ENCODE peak calls at places on chromosomes 12 and 14, in six cellular contexts. B is K562, J is GM12878, T is sigmoid colon, I is stomach, E is A549. K is an unnamed sample.

GRCh38 chr12:131383741-131384543 is 326.9 kb upstream of the SFSWAP start:
- DNase-seq in E (no peak), I (no peak), T (peak), B (no peak), J (no peak), K (no peak)

GRCh38 chr12:46571593-46571992 is 199.0 kb upstream of the SLC38A2 start:
- DNase-seq in E (no peak), J (no peak), I (no peak), T (no peak), B (no peak), K (no peak)

GRCh38 chr12:15830538-15830937 is 41.4 kb upstream of the EPS8 start:
- DNase-seq in I (no peak), B (no peak), T (no peak), E (no peak), J (no peak), K (no peak)

GRCh38 chr12:5022030-5022429 is 21.6 kb upstream of the KCNA5 start:
- DNase-seq in E (no peak), B (no peak), T (no peak), J (no peak), I (no peak), K (no peak)

GRCh38 chr12:122945047-122945592 is 21.1 kb downstream of the ABCB9 start:
- DNase-seq in T (no peak), B (no peak), I (no peak), J (no peak), E (no peak), K (no peak)

GRCh38 chr12:31510034-31510433 is 80.9 kb downstream of the DENND5B start:
- DNase-seq in I (no peak), T (no peak), B (no peak), E (no peak), J (no peak), K (no peak)

GRCh38 chr12:98974767-98975381 is 329.8 kb downstream of the APAF1 start:
- DNase-seq in B (no peak), J (no peak), E (no peak), I (no peak), T (no peak), K (no peak)

GRCh38 chr14:97777622-97778021 is 980.4 kb downstream of the VRK1 start:
- DNase-seq in T (no peak), J (no peak), I (no peak), B (no peak), E (no peak), K (no peak)

GRCh38 chr12:132268674-132269073 is 60.7 kb downstream of the GALNT9 start:
- DNase-seq in B (peak), E (no peak), J (no peak), I (no peak), T (no peak), K (no peak)

GRCh38 chr14:101409006-101409543 is 152.2 kb upstream of the DIO3 start:
- DNase-seq in J (no peak), E (no peak), I (no peak), T (no peak), B (no peak), K (no peak)

GRCh38 chr14:91202234-91202974 is 42.1 kb downstream of the GPR68 start:
- DNase-seq in I (peak), J (no peak), T (peak), B (peak), E (no peak), K (no peak)

GRCh38 chr12:52832960-52833905 is 878 bp downstream of the KRT79 start:
- DNase-seq in B (no peak), J (no peak), E (no peak), T (no peak), I (no peak), K (peak)

GRCh38 chr12:125128806-125129571 is 63.8 kb downstream of the AACS start:
- DNase-seq in I (no peak), T (no peak), J (no peak), E (no peak), B (no peak), K (no peak)

GRCh38 chr14:58865520-58866281 is 227.9 kb downstream of the DACT1 start:
- DNase-seq in I (no peak), J (no peak), T (no peak), B (no peak), E (no peak), K (no peak)

GRCh38 chr14:63478024-63478423 is 65.2 kb downstream of the PPP2R5E start:
- DNase-seq in B (no peak), J (peak), T (no peak), I (no peak), E (no peak), K (no peak)

GRCh38 chr12:10031771-10032175 is 1.3 kb downstream of the CLEC9A start:
- DNase-seq in I (no peak), E (no peak), B (no peak), J (no peak), T (no peak), K (no peak)

GRCh38 chr14:64825006-64825405 is 54.7 kb downstream of the SPTB start:
- DNase-seq in E (no peak), T (no peak), J (no peak), B (no peak), I (no peak), K (no peak)

GRCh38 chr12:52611080-52611468 is 7.3 kb downstream of the KRT73 start:
- DNase-seq in B (no peak), E (no peak), I (no peak), J (no peak), T (no peak), K (no peak)

GRCh38 chr12:109330282-109330681 is 17.4 kb upstream of the MYO1H start:
- DNase-seq in B (no peak), J (no peak), E (no peak), T (no peak), I (no peak), K (no peak)

GRCh38 chr12:64806593-64806992 is 17.9 kb upstream of the TBC1D30 start:
- DNase-seq in T (no peak), E (no peak), J (no peak), I (no peak), B (no peak), K (no peak)

GRCh38 chr14:103848720-103849077 is 1.3 kb upstream of the PPP1R13B start:
- DNase-seq in J (no peak), T (peak), I (no peak), B (no peak), E (no peak), K (peak)

GRCh38 chr14:103849151-103850013 is 2.0 kb upstream of the PPP1R13B start:
- DNase-seq in I (no peak), T (peak), J (no peak), E (no peak), B (no peak), K (peak)

GRCh38 chr14:103847439-103847953 is at the start of gene PPP1R13B:
- DNase-seq in E (peak), I (peak), J (peak), B (peak), T (peak), K (peak)

GRCh38 chr14:103846569-103847438 is 571 bp downstream of the PPP1R13B start:
- DNase-seq in E (no peak), B (peak), J (no peak), I (peak), T (peak), K (peak)

GRCh38 chr14:103847954-103848719 is 762 bp upstream of the PPP1R13B start:
- DNase-seq in T (peak), E (no peak), J (no peak), B (peak), I (no peak), K (peak)
- H3K27ac ChIP-seq in T (peak), E (peak), J (peak), B (no peak), I (peak), K (peak)

DNA sequence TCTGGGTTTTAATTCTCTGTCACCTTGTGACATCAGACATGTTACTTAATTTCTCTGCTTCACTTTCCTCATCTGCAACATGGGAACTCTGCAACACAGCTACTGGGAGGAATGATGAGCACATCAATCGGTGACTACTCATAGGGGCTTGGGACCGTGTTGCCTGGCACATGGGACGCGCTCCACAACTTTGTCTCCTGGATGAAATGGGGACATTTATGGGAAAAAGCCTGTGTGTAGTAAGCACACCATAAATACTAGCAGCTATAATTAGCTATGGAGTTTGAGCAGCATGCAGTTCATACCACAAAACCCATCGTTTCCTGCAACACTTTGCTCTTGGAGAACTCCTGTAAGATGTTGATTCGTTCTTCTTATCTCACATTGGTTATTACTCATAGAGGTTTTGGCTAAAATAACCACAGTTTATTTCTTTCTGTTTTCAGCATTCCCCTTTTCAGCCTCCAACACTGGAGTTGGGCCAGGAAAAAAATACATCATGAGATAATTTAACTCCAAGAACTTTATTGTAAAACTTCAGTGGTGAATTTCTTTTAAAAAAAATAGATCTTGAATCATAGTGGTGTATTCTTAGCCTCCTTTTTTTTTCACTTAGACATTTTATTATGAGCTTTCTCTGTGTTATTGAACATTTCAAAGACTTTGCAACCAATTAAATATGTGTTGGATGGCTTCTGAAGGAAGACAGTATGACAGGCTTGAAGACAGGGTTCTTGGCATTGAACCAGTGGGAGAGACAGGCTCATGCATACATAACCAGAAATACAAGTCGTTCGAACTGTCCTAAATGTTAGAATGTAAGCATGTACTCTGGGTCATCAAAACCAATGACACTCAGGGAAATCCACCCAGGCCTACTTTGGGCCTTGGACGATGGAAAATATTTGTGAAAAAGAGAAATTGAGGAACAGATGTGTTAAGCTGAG is 72.7 kb downstream of the RIN3 start:
- DNase-seq in J (peak), I (no peak), E (no peak), B (no peak), T (peak), K (no peak)
- H3K4me3 ChIP-seq in J (no peak), I (no peak), E (no peak), B (no peak), T (no peak), K (no peak)

GRCh38 chr12:24895612-24896011 is 53.3 kb downstream of the BCAT1 start:
- DNase-seq in B (no peak), T (no peak), I (no peak), E (no peak), J (no peak), K (no peak)

GRCh38 chr12:24896171-24896570 is 52.7 kb downstream of the BCAT1 start:
- DNase-seq in T (no peak), E (no peak), I (no peak), J (no peak), B (no peak), K (no peak)

GRCh38 chr12:24898606-24899005 is 50.3 kb downstream of the BCAT1 start:
- DNase-seq in I (no peak), E (no peak), T (no peak), B (no peak), J (no peak), K (no peak)

GRCh38 chr12:24899503-24900098 is 49.3 kb downstream of the BCAT1 start:
- DNase-seq in J (no peak), E (no peak), T (no peak), I (no peak), B (no peak), K (no peak)

DNA sequence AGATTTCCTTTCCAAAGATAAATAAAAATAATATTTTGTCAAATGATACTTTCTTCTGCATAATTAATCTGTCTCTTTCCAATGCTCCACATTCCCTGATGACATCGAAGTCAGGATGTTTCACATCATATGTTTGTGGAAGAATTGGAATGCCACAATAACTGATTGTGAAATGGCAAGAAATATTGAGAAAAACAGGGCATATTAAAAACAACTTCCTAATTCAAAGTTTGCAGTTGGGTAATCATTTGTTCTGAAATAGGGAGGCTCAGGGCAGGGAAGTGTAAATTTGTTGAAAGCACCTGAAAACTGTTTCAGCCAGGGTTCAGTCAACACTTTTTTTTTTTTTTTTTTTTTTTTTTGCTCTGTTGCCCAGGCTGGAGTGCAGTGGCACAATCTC is 50.7 kb downstream of the BCAT1 start:
- DNase-seq in I (no peak), J (no peak), E (no peak), B (no peak), T (no peak), K (no peak)
- TF ChIP-seq EP300 in I (no peak), J (no peak), E (no peak), B (no peak), T (no peak), K (no peak)

DNA sequence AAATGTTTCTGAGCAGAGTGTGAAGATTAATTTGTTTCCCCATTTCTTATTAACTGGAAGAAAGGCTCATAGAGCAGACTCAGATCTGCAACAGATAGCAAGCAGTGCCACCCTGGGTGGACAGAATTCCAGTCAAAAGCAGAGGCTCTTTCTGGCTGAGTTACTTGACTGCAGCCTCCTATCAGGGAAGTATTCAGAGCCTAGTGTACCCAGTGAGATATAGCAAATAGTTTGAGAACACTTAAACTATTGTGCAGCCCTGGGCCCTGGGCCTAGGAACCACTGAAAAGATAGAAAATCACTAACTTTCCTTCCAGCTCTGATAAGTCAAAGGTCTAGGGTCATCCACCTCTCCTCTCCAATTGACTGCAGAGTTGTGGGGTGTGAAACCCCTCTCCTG is 11.2 kb upstream of the AQP2 start:
- DNase-seq in T (no peak), I (no peak), E (no peak), J (no peak), B (no peak), K (no peak)
- H3K27ac ChIP-seq in T (no peak), I (peak), E (no peak), J (no peak), B (no peak), K (no peak)

GRCh38 chr12:1405619-1406018 is 188.8 kb downstream of the FBXL14 start:
- DNase-seq in B (no peak), J (no peak), I (no peak), E (no peak), T (no peak), K (no peak)
- H3K4me3 ChIP-seq in B (no peak), J (no peak), I (no peak), E (no peak), T (no peak), K (no peak)

GRCh38 chr14:89302396-89302950 is 114.6 kb downstream of the FOXN3 start:
- DNase-seq in T (no peak), B (no peak), I (no peak), E (no peak), J (no peak), K (no peak)

GRCh38 chr14:89307409-89307808 is 109.6 kb downstream of the FOXN3 start:
- DNase-seq in T (no peak), I (no peak), J (no peak), B (no peak), E (no peak), K (no peak)

GRCh38 chr14:89299587-89299986 is 117.4 kb downstream of the FOXN3 start:
- DNase-seq in B (no peak), T (no peak), E (no peak), I (no peak), J (no peak), K (no peak)

GRCh38 chr14:89304972-89305703 is 111.9 kb downstream of the FOXN3 start:
- DNase-seq in E (no peak), I (no peak), B (no peak), T (peak), J (peak), K (peak)

DNA sequence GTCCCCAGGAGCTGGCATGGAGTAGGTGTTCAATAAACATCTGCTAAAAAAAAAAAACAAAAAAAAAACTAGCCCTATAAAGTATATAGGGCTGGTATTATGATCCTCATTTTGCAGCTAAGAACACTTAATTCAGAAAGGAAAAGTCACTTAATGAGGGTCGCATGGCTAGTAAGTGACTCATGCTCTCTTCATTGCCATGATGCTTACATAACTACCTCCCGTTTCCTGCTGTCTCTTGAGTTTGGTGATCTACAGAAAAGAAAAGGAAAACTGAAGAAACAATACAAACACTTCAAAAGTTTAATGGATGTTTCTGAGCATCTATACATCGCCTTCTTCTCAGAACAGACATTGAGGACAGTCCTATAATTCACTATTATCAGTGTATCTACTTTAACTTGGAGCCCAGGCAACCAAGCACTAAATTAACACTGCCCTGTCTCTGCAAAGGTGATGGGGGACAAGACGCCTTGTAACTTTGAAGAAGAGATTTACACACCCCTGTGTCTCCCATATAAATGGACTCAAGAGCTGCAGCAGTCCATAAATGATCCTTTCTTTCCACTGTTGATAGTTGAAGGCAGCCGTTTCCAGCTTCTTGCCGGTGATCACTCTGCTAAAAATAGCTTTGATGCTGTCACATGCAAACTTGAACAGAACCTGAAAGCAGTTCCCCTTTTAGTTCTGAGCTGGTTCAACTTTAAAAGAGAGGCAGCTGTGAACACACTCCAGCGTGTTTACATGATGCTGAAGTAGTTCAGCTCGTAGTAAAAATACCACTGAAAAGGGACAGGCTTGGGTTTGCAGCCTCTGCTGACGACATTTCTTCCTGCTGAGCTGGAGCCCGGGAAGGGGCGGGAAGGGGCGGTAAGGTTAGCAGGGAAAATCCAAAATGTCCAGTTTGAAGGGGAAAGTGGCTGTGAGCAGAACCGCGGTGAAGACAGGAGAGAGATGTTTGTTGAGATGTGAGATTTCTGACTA is 113.3 kb downstream of the FOXN3 start:
- DNase-seq in E (no peak), J (peak), B (no peak), T (peak), I (peak), K (peak)
- TF ChIP-seq EP300 in E (no peak), J (peak), B (no peak), T (peak), I (peak), K (peak)

GRCh38 chr14:96260341-96260821 is 4.4 kb downstream of the BDKRB1 start:
- DNase-seq in T (peak), B (no peak), E (no peak), I (no peak), J (no peak), K (no peak)
- H3K27ac ChIP-seq in T (no peak), B (no peak), E (peak), I (no peak), J (no peak), K (no peak)

GRCh38 chr12:12216349-12217017 is 50.4 kb downstream of the LRP6 start:
- DNase-seq in B (peak), T (no peak), I (no peak), E (peak), J (no peak), K (no peak)
- H3K4me3 ChIP-seq in B (no peak), T (no peak), I (no peak), E (peak), J (no peak), K (no peak)

DNA sequence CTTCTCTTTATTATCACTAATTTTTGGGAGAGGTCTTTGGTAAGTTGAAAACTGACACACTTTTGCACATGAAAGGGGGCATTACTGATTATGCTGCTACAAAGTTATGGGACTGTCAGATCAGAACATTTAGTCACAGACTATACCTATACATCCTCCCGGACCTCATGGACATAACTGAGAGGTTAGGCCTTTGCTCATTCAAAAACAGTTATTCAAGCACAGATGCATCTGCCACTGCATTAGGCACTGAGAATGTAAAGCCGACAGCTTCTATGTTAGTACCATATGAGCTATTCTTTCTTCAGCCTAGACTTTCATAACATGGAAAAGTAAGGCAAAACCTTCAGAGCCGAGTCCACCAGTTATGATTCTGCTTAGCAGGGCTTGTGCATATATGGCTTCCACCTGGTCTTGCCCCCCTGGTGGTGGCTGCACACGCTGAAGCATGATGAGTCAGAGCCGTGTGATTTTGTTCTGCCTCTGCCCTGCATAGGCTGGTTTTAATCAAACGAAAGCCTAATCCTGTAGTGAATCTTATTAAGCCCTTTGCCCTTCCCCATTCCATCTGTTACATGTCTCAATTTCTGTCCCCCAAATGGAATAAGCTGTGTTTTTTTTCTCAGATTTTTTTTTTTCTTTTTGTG is 21.8 kb upstream of the RNU6-8 start:
- DNase-seq in B (peak), I (no peak), E (peak), T (peak), J (no peak), K (no peak)
- TF ChIP-seq EP300 in B (no peak), I (no peak), E (no peak), T (peak), J (no peak), K (no peak)

K was measured in transverse colon.